ENCODE peak calls at places on chromosomes 12 and 14, in seven cellular contexts. J is NCI-H1092; U is left ventricle myocardium inferior; N is activated naive CD4-positive, alpha-beta T cell; P is naive thymus-derived CD4-positive, alpha-beta T cell; W is dermis blood vessel endothelial cell; E is T47D. X is an unnamed sample.

GRCh38 chr14:93688239-93688666 is 100.0 kb downstream of the PRIMA1 start:
- DNase-seq in J (no peak), U (no peak), N (no peak), P (no peak), W (no peak), E (no peak), X (no peak)

GRCh38 chr14:23154876-23155587 is 28.4 kb downstream of the SLC7A8 start:
- DNase-seq in J (no peak), U (peak; percentile 80), N (no peak), P (no peak), W (peak; percentile 30), E (peak; percentile 42), X (no peak)

GRCh38 chr12:80761818-80762217 is 45.1 kb downstream of the MYF5 start:
- DNase-seq in J (no peak), U (no peak), N (no peak), P (no peak), W (no peak), E (no peak), X (no peak)

GRCh38 chr14:105393151-105393550 is 5.2 kb upstream of the TEX22 start:
- DNase-seq in J (no peak), U (peak; percentile 14), N (no peak), P (no peak), W (no peak), E (no peak), X (no peak)

GRCh38 chr14:38078393-38078792 is 129.3 kb upstream of the SSTR1 start:
- DNase-seq in J (peak; percentile 4), U (no peak), N (no peak), P (no peak), W (no peak), E (no peak), X (no peak)

GRCh38 chr12:6167327-6168280 is 32.6 kb upstream of the CD9 start:
- DNase-seq in J (no peak), U (no peak), N (peak; percentile 10), P (peak; percentile 76), W (peak; percentile 97), E (no peak), X (peak; percentile 29)

GRCh38 chr12:124588689-124589318 is 21.4 kb upstream of the NCOR2 start:
- DNase-seq in J (no peak), U (peak; percentile 66), N (no peak), P (no peak), W (peak; percentile 88), E (no peak), X (peak; percentile 15)

GRCh38 chr12:50620050-50620974 is 115.5 kb downstream of the DIP2B start:
- DNase-seq in J (peak; percentile 5), U (no peak), N (no peak), P (no peak), W (no peak), E (peak; percentile 60), X (no peak)

GRCh38 chr14:103408491-103409155 is 23.4 kb downstream of the MARK3 start:
- DNase-seq in J (no peak), U (no peak), N (no peak), P (no peak), W (peak; percentile 49), E (no peak), X (no peak)

GRCh38 chr12:29051221-29051620 is 97.9 kb upstream of the FAR2 start:
- DNase-seq in J (no peak), U (no peak), N (no peak), P (no peak), W (no peak), E (no peak), X (no peak)

GRCh38 chr14:70642313-70643235 is 858 bp downstream of the TTC9 start:
- DNase-seq in J (no peak), U (no peak), N (peak; percentile 14), P (peak; percentile 53), W (peak; percentile 5), E (peak; percentile 43), X (no peak)

GRCh38 chr14:51095854-51096823 is 1.2 kb upstream of the TRIM9 start:
- DNase-seq in J (peak; percentile 71), U (no peak), N (no peak), P (no peak), W (peak; percentile 4), E (no peak), X (peak; percentile 79)